ENCODE peak calls at places on chromosome 1, in four cellular contexts. O, W, A and D are unnamed samples.

GRCh38 chr1:183719289-183719688 is 66.2 kb upstream of the APOBEC4 start:
- DNase-seq in O (no peak), W (no peak), A (no peak), D (no peak)

GRCh38 chr1:114153051-114153620 is 533 bp downstream of the SYT6 start:
- DNase-seq in O (no peak), W (no peak), A (no peak), D (no peak)

GRCh38 chr1:173002891-173003582 is 47.7 kb downstream of the TNFSF18 start:
- DNase-seq in O (no peak), W (no peak), A (no peak), D (peak)

GRCh38 chr1:84133479-84133878 is 10.6 kb upstream of the PRKACB start:
- DNase-seq in O (no peak), W (no peak), A (peak), D (no peak)

GRCh38 chr1:247576514-247576913 is 11.6 kb upstream of the OR2G2 start:
- DNase-seq in O (no peak), W (no peak), A (no peak), D (peak)

GRCh38 chr1:229448373-229448772 is 14.5 kb upstream of the ACTA1 start:
- DNase-seq in O (no peak), W (no peak), A (no peak), D (no peak)

GRCh38 chr1:41850029-41850428 is 68.7 kb downstream of the HIVEP3 start:
- DNase-seq in O (no peak), W (no peak), A (no peak), D (no peak)

GRCh38 chr1:23722652-23723051 is 20.6 kb upstream of the ELOA start:
- DNase-seq in O (no peak), W (no peak), A (no peak), D (no peak)

GRCh38 chr1:9629445-9630201 is 21.9 kb upstream of the PIK3CD start:
- DNase-seq in O (peak), W (no peak), A (no peak), D (no peak)

GRCh38 chr1:5436808-5437207 is 555.4 kb downstream of the NPHP4 start:
- DNase-seq in O (no peak), W (no peak), A (no peak), D (no peak)

GRCh38 chr1:57163332-57163731 is 197.5 kb upstream of the C8B start:
- DNase-seq in O (no peak), W (no peak), A (peak), D (no peak)

GRCh38 chr1:216119600-216119999 is 303.6 kb downstream of the USH2A start:
- DNase-seq in O (no peak), W (no peak), A (no peak), D (peak)

GRCh38 chr1:151720974-151721787 is at the start of gene RIIAD1:
- DNase-seq in O (peak), W (no peak), A (no peak), D (peak)

GRCh38 chr1:12406218-12407021 is 176.6 kb downstream of the VPS13D start:
- DNase-seq in O (no peak), W (no peak), A (no peak), D (no peak)

GRCh38 chr1:109198043-109198695 is 15.5 kb upstream of the SARS1 start:
- DNase-seq in O (peak), W (no peak), A (no peak), D (peak)

GRCh38 chr1:67646145-67647035 is 38.6 kb upstream of the GADD45A start:
- DNase-seq in O (peak), W (no peak), A (peak), D (no peak)

GRCh38 chr1:229756666-229757065 is 130.6 kb downstream of the URB2 start:
- DNase-seq in O (no peak), W (no peak), A (no peak), D (peak)

GRCh38 chr1:55310517-55310927 is 95.4 kb upstream of the USP24 start:
- DNase-seq in O (peak), W (no peak), A (no peak), D (peak)

GRCh38 chr1:152125834-152126443 is 10.7 kb upstream of the TCHH start:
- DNase-seq in O (no peak), W (no peak), A (no peak), D (no peak)

GRCh38 chr1:111723871-111724270 is 15.3 kb downstream of the INKA2 start:
- DNase-seq in O (no peak), W (no peak), A (no peak), D (no peak)

GRCh38 chr1:31266547-31266946 is 26.9 kb upstream of the NKAIN1 start:
- DNase-seq in O (no peak), W (no peak), A (no peak), D (no peak)

GRCh38 chr1:46062651-46063319 is 69.6 kb downstream of the PIK3R3 start:
- DNase-seq in O (no peak), W (no peak), A (no peak), D (no peak)

GRCh38 chr1:155307247-155307740 is 1.4 kb upstream of the FDPS start:
- DNase-seq in O (no peak), W (no peak), A (no peak), D (no peak)

GRCh38 chr1:11882814-11883538 is 24.2 kb upstream of the NPPB start:
- DNase-seq in O (peak), W (no peak), A (no peak), D (no peak)

GRCh38 chr1:217153361-217153760 is 430.1 kb upstream of the ESRRG start:
- DNase-seq in O (no peak), W (no peak), A (no peak), D (no peak)

GRCh38 chr1:226009650-226010044 is 10.5 kb upstream of the SDE2 start:
- DNase-seq in O (no peak), W (no peak), A (no peak), D (no peak)

GRCh38 chr1:207805841-207806421 is 54.1 kb downstream of the CD46 start:
- DNase-seq in O (peak), W (no peak), A (peak), D (peak)

GRCh38 chr1:93704063-93704462 is 22.4 kb upstream of the BCAR3 start:
- DNase-seq in O (no peak), W (no peak), A (no peak), D (no peak)

GRCh38 chr1:184456189-184456588 is 69.4 kb downstream of the C1orf21 start:
- DNase-seq in O (no peak), W (no peak), A (no peak), D (no peak)

GRCh38 chr1:66624412-66625060 is 90.6 kb downstream of the SGIP1 start:
- DNase-seq in O (no peak), W (no peak), A (no peak), D (peak)

GRCh38 chr1:152876827-152877226 is 1.3 kb upstream of the SMCP start:
- DNase-seq in O (no peak), W (no peak), A (no peak), D (no peak)

GRCh38 chr1:81408404-81408803 is 392.3 kb upstream of the ADGRL2 start:
- DNase-seq in O (no peak), W (no peak), A (no peak), D (no peak)

GRCh38 chr1:76871355-76871974 is 4.2 kb downstream of the ST6GALNAC5 start:
- DNase-seq in O (no peak), W (no peak), A (no peak), D (no peak)

GRCh38 chr1:15286452-15286851 is 39.4 kb downstream of the FHAD1 start:
- DNase-seq in O (no peak), W (no peak), A (no peak), D (no peak)

GRCh38 chr1:15289251-15289651 is 42.2 kb downstream of the FHAD1 start:
- DNase-seq in O (no peak), W (no peak), A (no peak), D (no peak)

GRCh38 chr1:15287591-15287990 is 40.6 kb downstream of the FHAD1 start:
- DNase-seq in O (no peak), W (no peak), A (no peak), D (no peak)

GRCh38 chr1:15287035-15287434 is 40.0 kb downstream of the FHAD1 start:
- DNase-seq in O (no peak), W (no peak), A (no peak), D (no peak)

DNA sequence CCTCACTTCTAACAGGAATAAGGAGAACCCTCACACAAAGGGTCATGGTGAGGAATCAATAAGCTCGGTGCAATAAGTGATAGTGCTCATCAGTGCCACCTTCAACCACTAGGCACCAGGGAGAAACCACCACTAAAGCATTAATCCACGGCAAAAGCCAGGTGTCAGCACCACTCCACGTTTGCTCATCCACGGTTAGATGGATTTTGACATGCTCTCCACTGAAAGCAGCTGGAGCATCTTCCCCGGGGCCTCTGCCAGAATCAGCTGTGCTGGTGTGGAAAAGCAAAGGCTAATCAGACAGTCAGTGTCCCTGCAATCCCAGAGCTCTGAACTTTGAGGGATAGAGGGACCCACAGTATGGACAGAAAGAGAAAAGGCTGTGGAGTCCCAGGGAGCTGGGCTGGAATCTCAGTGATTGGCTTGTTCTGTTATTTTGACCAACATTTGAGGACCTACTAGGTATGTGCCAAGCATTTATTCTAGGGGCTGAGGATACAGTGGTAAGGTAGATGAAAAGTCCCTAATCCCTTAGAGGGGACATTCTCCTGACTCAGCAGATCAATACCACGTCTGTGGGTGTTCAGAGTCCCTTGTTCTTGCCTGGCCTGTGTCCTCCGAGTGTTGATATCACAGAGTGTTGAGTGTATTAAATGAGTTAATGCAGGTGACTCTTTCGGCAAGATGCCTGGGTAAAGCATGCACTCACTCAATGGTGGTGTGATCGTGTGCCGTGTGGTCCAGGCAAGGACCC is 41.3 kb downstream of the FHAD1 start:
- DNase-seq in O (no peak), W (no peak), A (no peak), D (no peak)
- TF ChIP-seq CTCF in O (no peak), W (no peak), A (peak), D (no peak)

GRCh38 chr1:199981584-199981983 is 45.9 kb upstream of the NR5A2 start:
- DNase-seq in O (no peak), W (no peak), A (no peak), D (no peak)
- H3K27ac ChIP-seq in O (no peak), W (no peak), A (no peak), D (no peak)

DNA sequence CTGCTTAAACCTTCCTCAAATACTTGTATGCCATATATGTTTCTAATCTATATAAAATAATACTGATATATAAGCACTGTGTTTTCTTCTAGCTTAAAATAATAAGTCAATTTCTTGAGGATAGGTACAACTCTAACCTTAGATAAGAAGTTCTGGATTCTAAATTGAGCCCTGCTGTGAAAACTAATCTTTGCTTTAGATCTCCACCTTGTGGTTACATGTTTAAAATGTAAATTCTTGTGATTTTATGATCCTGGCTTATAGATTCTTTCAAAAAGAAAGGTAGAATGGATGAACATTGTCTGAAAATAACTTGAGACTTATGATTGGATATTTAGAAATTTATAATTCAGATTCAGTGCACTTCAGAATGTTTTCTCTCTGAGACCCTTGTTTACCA is 38.9 kb upstream of the HMCN1 start:
- DNase-seq in O (no peak), W (no peak), A (no peak), D (peak)
- TF ChIP-seq CTCF in O (peak), W (no peak), A (peak), D (peak)

GRCh38 chr1:117026361-117026760 is 24.8 kb downstream of the CD101 start:
- DNase-seq in O (no peak), W (no peak), A (no peak), D (no peak)
- H3K27ac ChIP-seq in O (no peak), W (no peak), A (no peak), D (no peak)

GRCh38 chr1:245225709-245226464 is 71.1 kb downstream of the KIF26B start:
- DNase-seq in O (no peak), W (no peak), A (no peak), D (no peak)
- TF ChIP-seq CTCF in O (no peak), W (no peak), A (no peak), D (no peak)

GRCh38 chr1:26833432-26834405 is 7.2 kb downstream of the ZDHHC18 start:
- DNase-seq in O (no peak), W (no peak), A (no peak), D (no peak)

GRCh38 chr1:26831546-26832248 is 5.2 kb downstream of the ZDHHC18 start:
- DNase-seq in O (peak), W (no peak), A (no peak), D (no peak)

GRCh38 chr1:26831059-26831458 is 4.6 kb downstream of the ZDHHC18 start:
- DNase-seq in O (no peak), W (no peak), A (no peak), D (no peak)

GRCh38 chr1:26829214-26829911 is 2.9 kb downstream of the ZDHHC18 start:
- DNase-seq in O (no peak), W (no peak), A (no peak), D (no peak)

GRCh38 chr1:26832249-26832960 is 5.9 kb downstream of the ZDHHC18 start:
- DNase-seq in O (no peak), W (no peak), A (no peak), D (no peak)
- H3K27ac ChIP-seq in O (peak), W (peak), A (no peak), D (peak)